ENCODE peak calls at places on chromosomes 13 and 19, in eight cellular contexts. I is PC-3, E is GM23248, D is SK-N-SH, G is neural progenitor cell, J is hepatocyte, L is HCT116, W is GM23338. V is an unnamed sample.

GRCh38 chr13:50214514-50214913 is 199.3 kb downstream of the KCNRG start:
- DNase-seq in J (no peak), I (peak), D (no peak), L (no peak), W (no peak), G (no peak), E (no peak), V (no peak)

GRCh38 chr19:45645068-45645630 is 6.0 kb upstream of the EML2 start:
- DNase-seq in L (no peak), D (no peak), J (no peak), W (no peak), G (no peak), I (no peak), E (no peak), V (no peak)

GRCh38 chr19:5434351-5434917 is 20.8 kb upstream of the ZNRF4 start:
- DNase-seq in E (peak), I (no peak), J (no peak), L (peak), W (no peak), D (no peak), G (no peak), V (no peak)

GRCh38 chr19:1090731-1091543 is 4.2 kb downstream of the POLR2E start:
- DNase-seq in G (no peak), E (no peak), J (no peak), D (no peak), W (no peak), L (no peak), I (no peak), V (no peak)

GRCh38 chr13:100668408-100668807 is 6.2 kb downstream of the TMTC4 start:
- DNase-seq in D (no peak), W (no peak), L (no peak), E (peak), G (no peak), J (no peak), I (peak), V (no peak)

GRCh38 chr19:12838893-12839656 is 760 bp downstream of the MAST1 start:
- DNase-seq in W (no peak), J (no peak), L (no peak), G (peak), E (no peak), I (peak), D (peak), V (peak)

GRCh38 chr19:3576696-3577443 is 4.1 kb downstream of the HMG20B start:
- DNase-seq in G (peak), D (peak), E (peak), W (peak), L (no peak), J (peak), I (no peak), V (no peak)

GRCh38 chr19:18002347-18002850 is 5.6 kb upstream of the ARRDC2 start:
- DNase-seq in D (peak), W (no peak), J (no peak), I (no peak), E (no peak), G (no peak), L (no peak), V (no peak)

GRCh38 chr13:29266261-29266660 is 329.2 kb downstream of the SLC7A1 start:
- DNase-seq in E (no peak), J (no peak), I (no peak), L (no peak), G (no peak), W (no peak), D (no peak), V (no peak)

GRCh38 chr13:36275190-36276002 is 22.2 kb downstream of the CCDC169 start:
- DNase-seq in I (peak), E (peak), L (no peak), J (peak), D (peak), W (peak), G (peak), V (peak)

GRCh38 chr19:14248578-14249011 is 42.6 kb upstream of the ADGRL1 start:
- DNase-seq in I (peak), G (peak), J (peak), L (no peak), W (peak), E (peak), D (peak), V (peak)

GRCh38 chr19:19619849-19620210 is 1.3 kb upstream of the PBX4 start:
- DNase-seq in G (no peak), I (no peak), E (no peak), W (no peak), D (no peak), J (no peak), L (no peak), V (no peak)
- TF ChIP-seq EZH2phosphoT487 in G (no peak), I (no peak), E (no peak), W (no peak), D (no peak), J (no peak), L (no peak), V (no peak)

DNA sequence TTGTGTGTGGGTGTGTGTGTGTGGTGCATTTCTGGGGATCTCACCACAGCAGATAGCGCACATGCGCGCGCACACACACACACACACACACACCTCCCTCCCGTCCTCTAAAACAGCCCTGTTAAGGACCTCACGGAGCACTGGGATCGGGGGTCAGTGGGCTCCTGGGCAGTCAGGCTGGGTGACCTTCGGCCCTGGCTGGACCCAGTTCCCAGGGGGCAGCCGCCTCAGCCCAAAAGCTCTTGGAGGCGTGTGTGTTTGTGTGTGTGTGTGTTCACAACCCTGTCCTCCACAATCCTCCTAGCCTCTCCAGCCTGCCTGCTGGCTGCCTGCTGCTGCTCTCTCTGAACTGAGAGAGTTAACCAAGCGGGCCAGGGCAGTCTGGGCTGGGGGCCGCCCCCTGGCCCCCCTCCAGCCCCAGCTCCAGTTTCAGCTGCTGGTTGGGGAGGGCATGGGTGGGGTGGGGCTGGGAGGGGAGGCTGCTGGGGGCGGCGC is 272 bp upstream of the FXYD1 start:
- DNase-seq in J (no peak), L (no peak), D (no peak), I (no peak), E (no peak), W (no peak), G (no peak), V (no peak)
- H2AFZ ChIP-seq in J (no peak), L (no peak), D (no peak), I (no peak), E (no peak), W (no peak), G (no peak), V (no peak)

DNA sequence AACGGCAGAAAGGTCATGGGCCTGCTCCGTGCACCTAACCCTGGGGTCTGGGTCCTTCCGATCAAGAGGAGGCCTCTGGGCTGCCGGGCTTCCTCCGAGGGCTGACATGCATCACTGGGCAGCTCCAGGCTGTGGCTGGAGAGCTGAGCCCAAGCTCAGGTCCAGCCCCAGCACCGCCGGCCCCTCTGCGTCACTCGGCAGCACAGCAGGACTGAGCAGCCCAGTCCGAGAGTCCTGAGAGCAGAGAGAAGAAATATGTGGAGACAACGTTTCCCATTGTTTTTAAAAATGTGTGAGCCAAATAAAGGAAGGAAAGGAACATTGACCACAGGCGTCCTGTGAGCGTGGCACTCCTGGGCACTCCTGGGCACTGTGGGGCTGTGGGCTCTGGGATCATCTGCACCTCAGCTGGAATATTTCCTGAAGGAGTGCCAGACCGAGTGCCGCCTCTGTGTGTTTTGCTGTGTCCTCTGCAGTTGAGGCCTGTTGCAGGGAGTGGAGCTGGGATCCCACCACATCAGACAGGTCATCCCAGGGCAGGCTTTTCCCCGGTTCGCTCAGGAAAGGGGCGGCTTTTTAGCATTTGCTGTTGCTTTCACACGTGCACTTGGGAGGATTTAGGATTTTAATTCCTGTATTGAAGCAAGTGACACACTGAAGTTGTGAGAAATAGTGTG is 37.8 kb upstream of the TFDP1 start:
- DNase-seq in D (no peak), I (no peak), W (no peak), J (no peak), E (peak), G (no peak), L (no peak), V (no peak)
- TF ChIP-seq EZH2phosphoT487 in D (no peak), I (no peak), W (no peak), J (no peak), E (no peak), G (no peak), L (no peak), V (no peak)

GRCh38 chr19:50465000-50465399 is 11.3 kb upstream of the EMC10 start:
- DNase-seq in E (no peak), I (no peak), G (no peak), L (no peak), W (no peak), J (peak), D (no peak), V (no peak)
- H2AFZ ChIP-seq in E (no peak), I (no peak), G (no peak), L (no peak), W (no peak), J (no peak), D (no peak), V (no peak)

DNA sequence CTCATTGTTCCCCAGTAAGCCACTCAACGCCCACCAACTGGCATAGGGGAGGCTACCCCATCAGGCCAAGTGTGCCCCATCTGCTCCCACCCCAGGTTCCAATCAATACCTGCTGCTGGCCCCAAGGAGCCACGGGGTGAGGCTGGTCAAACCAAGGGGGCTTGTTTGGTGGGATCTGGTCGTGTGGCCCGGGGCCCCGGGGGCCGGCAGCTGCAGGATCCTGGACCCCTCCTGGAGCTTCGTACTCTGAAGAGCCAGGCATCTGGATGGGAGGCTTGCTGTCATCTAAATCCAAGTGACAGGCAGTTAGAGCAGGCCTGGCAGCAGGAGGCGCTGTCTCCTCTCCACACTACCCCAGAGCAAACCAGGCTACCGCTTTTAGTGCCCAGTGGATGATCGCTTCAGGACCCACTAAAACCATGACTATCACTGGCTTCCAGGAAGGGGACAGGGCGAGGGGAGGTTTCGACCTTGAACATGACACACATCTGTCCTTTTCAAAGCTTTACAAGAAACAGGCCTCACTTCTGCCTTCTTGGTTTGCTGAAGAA is 14.2 kb downstream of the CHERP start:
- DNase-seq in D (peak), I (peak), L (no peak), E (peak), G (peak), J (no peak), W (peak), V (peak)
- TF ChIP-seq EZH2phosphoT487 in D (no peak), I (no peak), L (no peak), E (no peak), G (no peak), J (no peak), W (no peak), V (no peak)

GRCh38 chr13:37448072-37448471 is 150.5 kb downstream of the POSTN start:
- DNase-seq in E (no peak), W (no peak), D (no peak), J (peak), L (no peak), G (no peak), I (no peak), V (no peak)

GRCh38 chr13:37443538-37443937 is 155.0 kb downstream of the POSTN start:
- DNase-seq in I (no peak), W (no peak), J (no peak), L (no peak), G (no peak), E (peak), D (no peak), V (no peak)

GRCh38 chr13:37442996-37443395 is 155.6 kb downstream of the POSTN start:
- DNase-seq in G (no peak), E (peak), I (no peak), D (no peak), J (no peak), W (no peak), L (no peak), V (no peak)

DNA sequence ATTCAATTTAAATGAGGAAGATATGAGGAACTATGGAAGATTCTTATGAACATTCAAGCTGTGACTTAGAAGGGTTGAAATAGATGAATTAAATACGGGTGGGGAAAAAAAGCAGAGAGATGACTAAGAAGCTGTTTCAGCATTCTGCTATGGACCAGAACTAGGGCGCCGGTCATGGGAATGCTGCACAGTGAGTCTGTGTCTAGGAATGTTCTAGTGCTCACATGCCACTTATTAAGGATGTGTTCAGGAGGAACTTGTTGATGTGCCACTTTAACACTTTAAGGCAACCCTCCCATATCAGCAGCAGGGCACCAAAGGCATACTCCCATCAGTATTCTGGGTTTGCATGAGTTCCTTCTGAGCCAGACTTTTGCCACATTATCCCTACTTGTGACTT is 152.1 kb downstream of the POSTN start:
- DNase-seq in I (peak), W (no peak), D (no peak), L (no peak), E (peak), J (peak), G (no peak), V (no peak)
- H2AFZ ChIP-seq in I (no peak), W (no peak), D (peak), L (no peak), E (no peak), J (no peak), G (no peak), V (no peak)

GRCh38 chr19:41595258-41595889 is 19.4 kb downstream of the CEACAM21 start:
- DNase-seq in W (peak), I (peak), L (peak), G (peak), E (peak), J (peak), D (peak), V (peak)
- TF ChIP-seq EZH2phosphoT487 in W (no peak), I (no peak), L (no peak), G (no peak), E (no peak), J (no peak), D (no peak), V (no peak)

V was measured in OCI-LY7.